ENCODE peak calls at places on chromosomes 11 and 22, in seven cellular contexts. V is HCT116, X is H1, A is SK-N-SH, U is K562, P is HepG2, D is GM12878. M is an unnamed sample.

GRCh38 chr11:116990061-116990473 is 108.2 kb downstream of the SIK3 start:
- DNase-seq in P (peak), U (no peak), D (no peak), V (no peak), X (no peak), A (no peak), M (no peak)

GRCh38 chr11:62654297-62654696 is 1.2 kb upstream of the INTS5 start:
- DNase-seq in U (no peak), P (no peak), V (no peak), A (no peak), D (no peak), X (no peak), M (no peak)

GRCh38 chr22:22810471-22810870 is 77.1 kb upstream of the IGLL5 start:
- DNase-seq in A (no peak), U (no peak), D (no peak), V (no peak), X (no peak), P (no peak), M (no peak)

GRCh38 chr11:72520815-72521214 is 86.5 kb upstream of the CLPB start:
- DNase-seq in A (no peak), V (no peak), P (no peak), U (no peak), X (no peak), D (no peak), M (no peak)

GRCh38 chr11:72222106-72222891 is 2.3 kb upstream of the INPPL1 start:
- DNase-seq in P (no peak), X (peak), A (no peak), U (no peak), D (no peak), V (no peak), M (peak)

GRCh38 chr11:103091441-103091809 is 535 bp downstream of the DCUN1D5 start:
- DNase-seq in U (no peak), V (no peak), D (no peak), X (peak), A (peak), P (peak), M (no peak)

GRCh38 chr11:3796796-3797328 is 492 bp downstream of the NUP98 start:
- DNase-seq in D (no peak), P (peak), V (no peak), A (no peak), U (no peak), X (no peak), M (no peak)

GRCh38 chr22:23845661-23846469 is 7.1 kb upstream of the DERL3 start:
- DNase-seq in X (no peak), D (no peak), A (peak), P (no peak), V (no peak), U (no peak), M (no peak)

GRCh38 chr11:114076974-114077373 is 17.5 kb downstream of the ZBTB16 start:
- DNase-seq in V (no peak), D (no peak), X (no peak), A (peak), U (no peak), P (no peak), M (no peak)

GRCh38 chr22:39577900-39578299 is 7.3 kb downstream of the CACNA1I start:
- DNase-seq in X (no peak), P (no peak), U (no peak), A (no peak), V (no peak), D (no peak), M (no peak)

GRCh38 chr22:11605468-11605981 is 3922.5 kb upstream of the OR11H1 start:
- DNase-seq in X (no peak), V (no peak), A (no peak), D (no peak), P (no peak), U (no peak), M (no peak)

GRCh38 chr11:104761511-104761910 is 136.7 kb downstream of the CASP12 start:
- DNase-seq in X (no peak), V (no peak), P (no peak), D (no peak), A (no peak), U (no peak), M (no peak)

GRCh38 chr11:55936300-55936699 is at the start of gene OR5I1:
- DNase-seq in P (no peak), X (no peak), D (no peak), U (no peak), V (no peak), A (no peak), M (no peak)

GRCh38 chr11:14114269-14114668 is 151.7 kb downstream of the SPON1 start:
- DNase-seq in V (no peak), P (no peak), U (no peak), A (no peak), X (no peak), D (no peak), M (no peak)

GRCh38 chr22:30176431-30176830 is 70.1 kb downstream of the LIF start:
- DNase-seq in X (no peak), A (no peak), U (no peak), D (no peak), P (no peak), V (no peak), M (no peak)

GRCh38 chr22:21866821-21867527 is 471 bp downstream of the MAPK1 start:
- DNase-seq in V (no peak), U (peak), A (no peak), P (no peak), D (no peak), X (peak), M (peak)

GRCh38 chr22:41681616-41682015 is 7.1 kb downstream of the SNU13 start:
- DNase-seq in D (no peak), A (no peak), V (no peak), X (no peak), P (no peak), U (no peak), M (no peak)

GRCh38 chr11:1303973-1304372 is 5.5 kb downstream of the TOLLIP start:
- DNase-seq in U (no peak), V (no peak), A (peak), P (no peak), D (no peak), X (peak), M (no peak)

GRCh38 chr11:117538731-117539130 is 211.1 kb downstream of the CEP164 start:
- DNase-seq in U (no peak), A (peak), D (no peak), P (no peak), V (no peak), X (no peak), M (no peak)

GRCh38 chr22:30763815-30764686 is 69.4 kb downstream of the OSBP2 start:
- DNase-seq in D (no peak), P (peak), U (peak), X (peak), A (peak), V (peak), M (peak)

GRCh38 chr22:50624347-50625130 is 3.4 kb downstream of the ARSA start:
- DNase-seq in A (no peak), V (no peak), D (no peak), U (no peak), P (no peak), X (peak), M (no peak)

GRCh38 chr22:50621491-50621880 is 6.5 kb downstream of the ARSA start:
- DNase-seq in A (peak), V (no peak), X (no peak), D (peak), U (no peak), P (no peak), M (no peak)

GRCh38 chr22:50620861-50621490 is 7.0 kb downstream of the ARSA start:
- DNase-seq in V (no peak), X (no peak), U (no peak), A (no peak), D (peak), P (peak), M (no peak)

GRCh38 chr22:50621948-50622722 is 5.8 kb downstream of the ARSA start:
- DNase-seq in P (no peak), U (peak), A (peak), D (peak), X (peak), V (no peak), M (no peak)

GRCh38 chr22:50622723-50623327 is 5.1 kb downstream of the ARSA start:
- DNase-seq in D (no peak), P (peak), X (no peak), U (peak), A (peak), V (peak), M (peak)
- TF ChIP-seq JUND in D (no peak), P (no peak), X (no peak), U (no peak), A (no peak), V (no peak), M (no peak)

DNA sequence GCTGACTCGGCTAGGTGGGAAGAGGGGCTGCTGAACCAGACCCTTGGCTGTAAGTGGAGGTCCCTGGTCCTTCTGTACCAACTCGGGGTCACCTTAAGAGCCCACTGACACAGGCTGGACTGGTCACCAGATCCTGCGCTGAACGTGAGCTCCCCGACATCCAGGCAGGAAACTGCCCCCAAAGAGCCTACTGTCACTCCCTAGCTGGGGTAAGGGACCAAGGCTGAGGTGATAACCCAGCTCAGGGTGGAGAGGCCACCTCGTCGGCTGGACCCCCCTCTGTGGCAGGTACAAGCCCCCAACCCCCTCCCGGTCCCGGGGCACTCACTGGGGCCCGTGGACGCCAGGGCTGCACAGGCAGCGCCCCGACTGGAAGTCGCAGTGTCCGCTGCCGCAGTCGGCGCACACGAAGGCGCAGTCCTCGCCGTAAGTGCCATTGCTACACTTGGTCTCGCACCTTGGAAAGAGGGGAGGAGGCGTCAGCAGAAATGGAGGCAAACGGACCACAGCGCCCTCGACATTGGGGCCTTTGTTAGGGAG is 7.5 kb downstream of the SCARF2 start:
- DNase-seq in A (no peak), X (no peak), P (no peak), U (no peak), V (no peak), D (no peak), M (no peak)
- TF ChIP-seq JUND in A (no peak), X (no peak), P (no peak), U (no peak), V (no peak), D (no peak), M (no peak)

GRCh38 chr22:45978275-45978713 is 1.3 kb upstream of the WNT7B start:
- DNase-seq in P (no peak), D (no peak), X (no peak), V (no peak), A (no peak), U (no peak), M (no peak)

GRCh38 chr22:45977551-45978274 is 751 bp upstream of the WNT7B start:
- DNase-seq in P (no peak), A (peak), V (no peak), U (no peak), D (no peak), X (peak), M (peak)

GRCh38 chr22:45975266-45976161 is 1.4 kb downstream of the WNT7B start:
- DNase-seq in D (no peak), P (no peak), V (no peak), A (peak), X (no peak), U (no peak), M (peak)

GRCh38 chr22:45976351-45977002 is 485 bp downstream of the WNT7B start:
- DNase-seq in U (no peak), D (no peak), X (no peak), V (no peak), P (no peak), A (peak), M (peak)

GRCh38 chr22:45977003-45977395 is at the start of gene WNT7B:
- DNase-seq in V (peak), X (no peak), D (no peak), P (no peak), A (peak), U (peak), M (no peak)
- TF ChIP-seq JUND in V (no peak), X (no peak), D (no peak), P (no peak), A (no peak), U (no peak), M (no peak)

DNA sequence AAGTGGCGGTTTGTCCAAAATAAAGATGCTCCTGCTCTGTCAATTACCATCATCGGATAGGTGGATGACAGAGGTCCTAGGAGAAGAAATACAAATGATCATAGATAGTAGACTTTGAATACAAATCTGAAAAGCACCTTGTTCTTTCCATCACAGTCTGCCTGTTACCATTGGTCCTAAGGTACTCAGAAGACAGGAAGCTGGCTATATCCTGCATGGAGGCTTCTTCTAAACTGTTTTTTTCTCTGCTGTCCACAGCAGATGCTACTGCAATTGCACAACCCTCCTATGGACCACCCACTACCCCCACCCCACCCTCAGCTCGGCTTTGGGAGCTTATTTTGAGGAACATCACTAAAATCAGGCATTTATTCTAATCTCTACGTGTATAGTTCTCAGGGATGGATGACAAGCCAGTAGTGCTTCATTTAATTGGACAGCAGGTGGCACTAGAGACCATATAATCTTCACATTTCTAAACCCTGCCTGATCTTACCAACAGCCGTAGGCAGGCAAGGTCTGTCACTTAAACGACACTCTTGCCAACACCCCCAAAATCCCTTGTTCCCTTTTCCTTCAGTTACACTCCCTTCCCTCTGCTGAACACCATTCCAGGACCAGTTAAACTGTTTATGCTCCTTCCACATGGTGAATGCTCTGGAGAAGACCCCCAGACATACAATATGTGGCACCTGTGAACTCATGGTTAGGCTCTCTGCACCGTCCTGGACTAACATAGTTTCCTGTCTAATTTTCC is 6.6 kb upstream of the PTS start:
- DNase-seq in A (peak), U (peak), X (no peak), V (peak), D (peak), P (peak), M (peak)
- TF ChIP-seq JUND in A (no peak), U (no peak), X (no peak), V (no peak), D (no peak), P (no peak), M (no peak)

GRCh38 chr11:94751806-94752205 is 16.4 kb upstream of the AMOTL1 start:
- DNase-seq in A (no peak), V (no peak), X (no peak), P (no peak), U (no peak), D (no peak), M (no peak)

GRCh38 chr11:94749367-94749766 is 18.8 kb upstream of the AMOTL1 start:
- DNase-seq in P (no peak), X (no peak), U (no peak), V (no peak), D (no peak), A (no peak), M (no peak)

GRCh38 chr11:94753630-94754029 is 14.5 kb upstream of the AMOTL1 start:
- DNase-seq in V (no peak), U (no peak), D (no peak), A (no peak), X (no peak), P (no peak), M (no peak)

GRCh38 chr11:94751216-94751612 is 16.9 kb upstream of the AMOTL1 start:
- DNase-seq in A (no peak), X (no peak), U (no peak), V (no peak), D (no peak), P (no peak), M (no peak)

GRCh38 chr11:94750319-94751215 is 17.6 kb upstream of the AMOTL1 start:
- DNase-seq in A (no peak), V (no peak), P (no peak), X (no peak), U (no peak), D (no peak), M (no peak)
- TF ChIP-seq JUND in A (no peak), V (no peak), P (no peak), X (no peak), U (peak), D (no peak), M (no peak)

DNA sequence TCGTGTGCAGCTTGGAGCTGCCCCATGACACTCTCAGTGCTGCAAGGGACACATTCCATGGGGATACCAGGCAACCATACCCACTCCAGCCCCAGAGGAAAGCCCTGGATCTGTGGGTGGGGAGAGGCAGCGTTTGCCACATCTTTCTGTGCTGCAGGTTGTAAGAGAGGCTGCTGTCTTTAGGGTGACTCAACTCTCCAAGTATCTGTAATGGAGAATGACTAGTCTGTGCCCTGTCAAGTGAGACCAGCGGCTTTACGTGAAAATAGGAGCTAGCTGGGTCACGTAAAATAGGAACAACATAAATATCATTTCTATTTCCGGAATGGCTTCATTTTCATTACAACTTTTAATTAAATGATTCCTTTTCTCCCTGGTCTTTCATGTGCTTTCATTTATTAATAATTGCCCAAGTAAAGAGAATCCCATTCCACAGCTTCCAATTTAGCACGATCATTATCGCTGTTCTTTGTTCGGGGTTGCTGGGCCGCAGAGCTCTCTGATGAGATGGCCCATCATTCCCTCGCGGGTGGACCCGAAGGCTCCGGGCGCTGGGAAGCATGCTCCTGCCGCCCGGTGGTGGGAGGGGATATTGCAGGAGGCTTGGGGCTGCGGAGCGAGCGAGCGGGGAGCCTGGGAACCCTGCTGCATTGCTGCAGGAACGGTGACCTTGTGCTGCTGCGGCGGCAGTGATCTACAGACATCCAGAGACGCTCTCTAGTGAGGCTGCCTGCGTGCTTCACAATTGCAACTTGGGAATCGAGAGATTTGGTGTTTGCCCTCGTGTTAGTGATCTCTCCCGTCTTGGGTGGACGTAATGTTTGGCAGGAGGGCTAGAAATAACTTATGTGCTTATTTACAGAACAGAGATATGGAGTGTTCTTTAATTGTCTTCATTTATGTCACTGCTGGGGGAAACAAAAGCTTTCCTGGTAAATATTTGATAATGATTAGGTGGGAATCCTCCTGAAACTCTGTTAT is 10.6 kb downstream of the SLC6A5 start:
- DNase-seq in U (peak), P (peak), D (no peak), V (peak), A (peak), X (peak), M (peak)
- TF ChIP-seq JUND in U (no peak), P (no peak), D (no peak), V (no peak), A (no peak), X (no peak), M (no peak)

DNA sequence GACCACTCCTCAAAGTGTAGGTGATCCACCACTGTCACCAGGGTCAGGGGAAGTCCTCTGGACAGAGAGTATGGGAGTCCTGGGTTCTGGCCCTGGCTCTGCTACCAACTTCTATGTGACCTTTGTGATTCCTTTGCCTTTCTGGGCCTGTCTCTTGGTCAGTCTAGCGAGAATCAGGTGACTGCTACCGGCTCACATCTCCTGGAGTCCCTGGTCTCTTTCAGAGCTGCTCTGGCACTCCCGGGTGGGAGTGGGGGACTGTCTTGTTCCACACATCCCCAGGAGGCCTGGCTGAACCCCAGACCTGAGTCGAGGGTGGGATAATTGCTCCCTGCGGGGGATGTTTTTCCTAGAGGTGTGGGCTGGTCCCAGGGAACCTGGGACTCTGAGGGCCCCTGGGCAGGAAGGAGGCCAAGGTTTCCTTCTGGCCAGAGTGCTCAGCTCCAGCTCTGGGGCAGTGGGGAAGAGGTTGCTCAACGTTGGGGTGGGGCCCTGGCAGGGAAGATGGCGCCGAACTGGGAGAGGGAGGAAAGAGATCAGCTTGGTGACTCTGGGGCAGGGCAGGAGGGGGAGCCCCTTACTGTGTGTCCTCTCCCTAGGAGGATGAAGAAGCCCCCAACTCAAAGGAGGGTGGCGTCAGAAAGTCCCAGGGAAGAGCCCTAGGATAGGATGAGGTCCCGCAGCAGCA is 2.1 kb downstream of the SOX10 start:
- DNase-seq in V (no peak), P (no peak), D (no peak), A (no peak), X (no peak), U (no peak), M (no peak)
- TF ChIP-seq JUND in V (no peak), P (no peak), D (no peak), A (no peak), X (no peak), U (no peak), M (no peak)

DNA sequence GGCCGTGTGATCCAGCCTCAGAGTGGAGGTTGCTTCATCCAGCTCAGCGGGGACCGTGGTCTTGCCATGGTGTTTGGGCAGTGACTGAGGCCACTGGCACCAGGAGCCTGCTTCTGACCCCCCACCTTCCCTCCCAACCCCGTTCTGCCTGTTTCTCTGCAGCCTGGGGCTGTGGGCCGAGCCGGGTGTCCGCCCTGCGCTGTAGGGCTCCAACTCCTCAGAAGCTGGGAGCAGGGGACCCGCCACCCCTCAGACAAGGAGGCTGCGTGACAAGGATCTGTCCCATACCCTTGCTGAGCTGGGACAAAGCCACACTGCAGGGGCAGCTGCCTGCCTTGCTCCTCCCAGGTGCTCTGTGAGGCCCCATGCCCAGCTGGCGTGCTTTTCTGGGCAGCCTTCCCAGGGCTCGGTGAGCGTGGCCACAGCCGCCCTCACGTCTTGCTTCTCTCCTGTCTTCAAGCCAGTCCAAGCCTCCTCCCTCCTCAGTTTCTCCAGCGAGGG is 11.7 kb upstream of the ARFGAP3 start:
- DNase-seq in P (no peak), X (no peak), V (no peak), D (no peak), A (no peak), U (no peak), M (peak)
- TF ChIP-seq JUND in P (no peak), X (no peak), V (no peak), D (no peak), A (no peak), U (no peak), M (no peak)

M was measured in T47D.